ENCODE peak calls at places on chromosome 2, in nine cellular contexts. P is HCT116; Q is hepatocyte; S is lower lobe of right lung; T is GM23338; M is CD8-positive, alpha-beta T cell; Y is spleen; F is psoas muscle; A is WERI-Rb-1. G is an unnamed sample. For H3K36me3, the result is how much of the 10 kb centered on the place peaks cover.

GRCh38 chr2:70029814-70030409 is 57.4 kb upstream of the PCBP1 start:
- DNase-seq in T (peak), F (peak), M (no peak), P (no peak), Y (no peak), S (peak), A (peak), Q (peak), G (no peak)

GRCh38 chr2:165804719-165805118 is 10.7 kb upstream of the GALNT3 start:
- DNase-seq in Y (no peak), A (no peak), M (no peak), F (no peak), T (no peak), P (no peak), Q (no peak), S (no peak), G (no peak)

GRCh38 chr2:40395169-40396023 is 56.5 kb downstream of the SLC8A1 start:
- DNase-seq in Q (no peak), T (no peak), Y (no peak), A (no peak), P (no peak), S (no peak), M (no peak), F (no peak), G (no peak)

GRCh38 chr2:18980104-18980777 is 378.2 kb downstream of the OSR1 start:
- DNase-seq in S (no peak), F (no peak), M (no peak), Q (no peak), A (no peak), Y (no peak), P (no peak), T (no peak), G (no peak)

GRCh38 chr2:6832995-6833604 is 32.6 kb downstream of the CMPK2 start:
- DNase-seq in P (no peak), Q (no peak), S (no peak), F (no peak), Y (no peak), M (no peak), T (no peak), A (no peak), G (no peak)

GRCh38 chr2:51324028-51324427 is 292.1 kb upstream of the NRXN1 start:
- DNase-seq in T (no peak), S (no peak), Q (no peak), M (no peak), A (no peak), F (no peak), Y (no peak), P (no peak), G (no peak)

GRCh38 chr2:16296331-16297250 is 356.2 kb downstream of the MYCN start:
- DNase-seq in M (no peak), S (no peak), Y (no peak), P (no peak), T (no peak), A (no peak), F (no peak), Q (no peak), G (no peak)

GRCh38 chr2:234842753-234843152 is 109.1 kb upstream of the SH3BP4 start:
- DNase-seq in Y (no peak), P (no peak), S (no peak), F (no peak), T (no peak), M (no peak), Q (no peak), A (no peak), G (no peak)

GRCh38 chr2:101930019-101930418 is 61.7 kb upstream of the IL1R2 start:
- DNase-seq in M (no peak), T (no peak), Q (no peak), F (no peak), P (no peak), A (no peak), Y (no peak), S (no peak), G (no peak)

GRCh38 chr2:202377308-202377736 is 1.2 kb downstream of the BMPR2 start:
- DNase-seq in T (peak), Y (peak), S (peak), F (peak), M (no peak), A (peak), P (no peak), Q (peak), G (peak)

GRCh38 chr2:203649176-203649814 is 57.1 kb upstream of the CD28 start:
- DNase-seq in Q (no peak), S (no peak), P (no peak), A (no peak), M (no peak), Y (no peak), F (no peak), T (no peak), G (no peak)

GRCh38 chr2:95530734-95531133 is 46.2 kb upstream of the TRIM43B start:
- DNase-seq in F (no peak), T (no peak), Y (no peak), S (no peak), A (no peak), M (no peak), Q (no peak), P (no peak), G (no peak)

GRCh38 chr2:85540131-85540587 is 1.2 kb downstream of the MAT2A start:
- DNase-seq in Y (no peak), T (no peak), S (no peak), A (no peak), Q (no peak), P (no peak), M (no peak), F (no peak), G (no peak)

GRCh38 chr2:46644690-46645385 is 165.5 kb downstream of the TMEM247 start:
- DNase-seq in A (no peak), P (no peak), M (no peak), Q (no peak), Y (no peak), S (no peak), F (no peak), T (no peak), G (no peak)

GRCh38 chr2:84959494-84960156 is 11.3 kb upstream of the KCMF1 start:
- DNase-seq in F (no peak), T (peak), M (no peak), A (no peak), P (no peak), S (no peak), Q (no peak), Y (no peak), G (no peak)

GRCh38 chr2:110852541-110853263 is 120.3 kb downstream of the ACOXL start:
- DNase-seq in M (peak), Q (no peak), F (no peak), Y (no peak), P (no peak), T (no peak), S (no peak), A (no peak), G (no peak)

GRCh38 chr2:66929632-66930385 is 467.3 kb upstream of the ETAA1 start:
- DNase-seq in Y (peak), T (no peak), Q (peak), F (peak), P (no peak), M (no peak), S (peak), A (no peak), G (no peak)

GRCh38 chr2:54673501-54673998 is 49.9 kb upstream of the EML6 start:
- DNase-seq in Y (peak), Q (no peak), P (no peak), M (peak), S (peak), T (no peak), A (no peak), F (peak), G (peak)

GRCh38 chr2:20048488-20049443 is 2.7 kb downstream of the LAPTM4A start:
- DNase-seq in A (no peak), Y (no peak), P (no peak), T (no peak), Q (no peak), M (no peak), S (no peak), F (no peak), G (no peak)

GRCh38 chr2:174729797-174730529 is 34.3 kb downstream of the CHRNA1 start:
- DNase-seq in T (peak), M (peak), Q (peak), S (no peak), P (no peak), Y (no peak), F (peak), A (no peak), G (no peak)

GRCh38 chr2:50808694-50809093 is 223.2 kb downstream of the NRXN1 start:
- DNase-seq in M (no peak), T (no peak), F (no peak), S (no peak), P (no peak), A (no peak), Q (no peak), Y (no peak), G (no peak)

GRCh38 chr2:48347712-48348111 is 182.2 kb upstream of the STON1 start:
- DNase-seq in Y (no peak), A (no peak), S (no peak), M (no peak), F (no peak), P (no peak), T (no peak), Q (no peak), G (no peak)

GRCh38 chr2:2331905-2332280 is 818 bp upstream of the MYT1L start:
- DNase-seq in Y (no peak), F (no peak), T (peak), M (no peak), A (peak), P (no peak), Q (no peak), S (no peak), G (no peak)

GRCh38 chr2:189252991-189253680 is 73.6 kb upstream of the COL5A2 start:
- DNase-seq in F (no peak), Y (no peak), P (no peak), Q (no peak), S (no peak), M (no peak), A (no peak), T (no peak), G (no peak)

GRCh38 chr2:109258905-109259540 is 130.0 kb downstream of the SH3RF3 start:
- DNase-seq in M (no peak), Q (no peak), P (no peak), S (no peak), T (no peak), F (no peak), A (no peak), Y (peak), G (no peak)

GRCh38 chr2:33599175-33599942 is at the start of gene FAM98A:
- DNase-seq in Y (peak), P (peak), F (peak), T (peak), Q (peak), A (peak), S (peak), M (peak), G (peak)
- TF ChIP-seq CTCF in Y (peak), P (no peak), F (peak), T (peak), Q (no peak), A (peak), S (peak), M (no peak), G (no peak)

DNA sequence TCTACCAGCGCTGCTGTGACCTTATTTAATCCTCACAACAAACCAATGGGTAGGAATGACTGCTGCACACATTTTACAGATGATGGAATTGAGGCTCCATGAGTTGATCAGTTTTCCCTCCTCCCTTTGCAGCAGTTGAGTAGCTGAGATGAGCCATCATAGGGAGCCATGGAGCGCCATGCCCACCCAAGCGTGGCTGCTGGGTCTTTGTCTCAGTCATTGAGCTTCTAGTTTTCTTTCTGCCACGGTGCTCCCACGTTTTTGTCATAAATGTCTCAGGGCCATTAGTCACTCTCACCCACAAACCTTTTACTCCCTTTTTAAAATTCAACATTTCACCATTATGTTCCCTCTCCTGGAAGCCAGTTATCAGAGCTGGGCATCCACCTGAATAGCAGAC is 45.8 kb downstream of the TMEM17 start:
- DNase-seq in Y (no peak), Q (no peak), A (no peak), F (no peak), M (no peak), S (no peak), T (no peak), P (no peak), G (no peak)
- H3K36me3 ChIP-seq in Y (under half), Q (under half), A (under half), F (under half), M (under half), S (under half), T (under half), P (under half), G (under half)

GRCh38 chr2:160144278-160144990 is 55.6 kb downstream of the ITGB6 start:
- DNase-seq in S (no peak), T (no peak), F (no peak), P (no peak), M (no peak), A (no peak), Y (no peak), Q (no peak), G (no peak)

GRCh38 chr2:160140471-160140870 is 59.6 kb downstream of the ITGB6 start:
- DNase-seq in Q (no peak), S (no peak), Y (no peak), F (no peak), M (no peak), A (no peak), T (no peak), P (no peak), G (no peak)

GRCh38 chr2:160141419-160141818 is 58.7 kb downstream of the ITGB6 start:
- DNase-seq in F (no peak), T (no peak), P (no peak), A (no peak), Y (no peak), M (no peak), S (no peak), Q (no peak), G (no peak)

GRCh38 chr2:160141944-160142343 is 58.1 kb downstream of the ITGB6 start:
- DNase-seq in S (no peak), P (no peak), T (no peak), Y (no peak), Q (no peak), A (no peak), F (no peak), M (no peak), G (no peak)

DNA sequence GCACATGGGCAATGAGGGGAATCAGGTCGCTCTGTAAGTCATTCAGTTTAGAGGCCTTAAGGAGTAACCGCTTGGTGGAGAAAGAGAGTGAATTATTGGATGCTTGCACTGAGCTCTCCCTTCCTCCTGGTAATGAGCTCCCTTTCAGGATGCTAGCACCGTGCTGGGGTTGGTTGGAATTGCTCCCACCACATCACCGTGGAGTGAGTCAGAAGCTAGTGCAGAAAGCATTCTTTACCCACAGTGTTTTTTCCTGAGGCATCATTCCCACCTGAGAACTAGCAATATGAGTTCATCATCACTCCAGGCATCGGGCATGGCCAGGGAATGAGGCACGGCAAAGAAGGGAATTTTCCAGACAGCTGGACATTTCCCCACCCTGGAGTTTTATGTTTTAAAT is 57.6 kb downstream of the ITGB6 start:
- DNase-seq in S (no peak), Q (no peak), A (no peak), Y (no peak), P (no peak), F (no peak), T (no peak), M (no peak), G (no peak)
- TF ChIP-seq CTCF in S (no peak), Q (no peak), A (no peak), Y (no peak), P (no peak), F (no peak), T (no peak), M (no peak), G (no peak)

GRCh38 chr2:32379352-32379751 is 22.5 kb downstream of the BIRC6 start:
- DNase-seq in T (no peak), M (no peak), Q (no peak), F (no peak), S (no peak), Y (no peak), A (no peak), P (no peak), G (no peak)

GRCh38 chr2:32384529-32384928 is 27.7 kb downstream of the BIRC6 start:
- DNase-seq in M (no peak), P (no peak), A (no peak), Y (no peak), S (no peak), F (no peak), T (no peak), Q (no peak), G (no peak)

GRCh38 chr2:32377928-32378327 is 21.1 kb downstream of the BIRC6 start:
- DNase-seq in F (no peak), P (no peak), T (no peak), Q (no peak), S (no peak), Y (no peak), A (no peak), M (no peak), G (no peak)

DNA sequence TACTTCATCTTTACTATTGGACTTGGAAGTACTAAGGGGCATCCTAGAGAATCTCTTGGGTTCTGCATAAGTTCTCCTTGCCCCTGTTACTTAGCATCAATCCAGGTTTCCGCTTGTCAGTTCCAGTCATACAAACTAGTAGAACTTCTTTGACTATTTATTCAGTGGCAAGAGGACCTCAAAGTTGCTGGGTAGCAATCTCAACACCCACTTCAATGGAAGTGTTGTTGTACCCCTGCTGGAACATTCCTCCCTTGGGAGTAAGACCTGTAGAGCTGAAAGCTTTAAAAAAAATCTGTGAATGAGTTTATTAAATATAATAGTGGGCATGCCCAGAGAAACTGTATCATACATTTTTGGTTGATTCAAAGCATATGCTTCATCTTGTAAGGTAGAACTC is 27.0 kb downstream of the BIRC6 start:
- DNase-seq in Y (no peak), Q (no peak), T (no peak), S (no peak), A (no peak), F (no peak), M (no peak), P (no peak), G (no peak)
- H3K36me3 ChIP-seq in Y (under half), Q (under half), T (under half), S (under half), A (half or more), F (half or more), M (under half), P (under half), G (under half)

GRCh38 chr2:146003337-146003736 is 1483.4 kb upstream of the ZEB2 start:
- DNase-seq in T (no peak), P (no peak), A (no peak), Y (no peak), Q (no peak), S (no peak), M (no peak), F (no peak), G (no peak)

DNA sequence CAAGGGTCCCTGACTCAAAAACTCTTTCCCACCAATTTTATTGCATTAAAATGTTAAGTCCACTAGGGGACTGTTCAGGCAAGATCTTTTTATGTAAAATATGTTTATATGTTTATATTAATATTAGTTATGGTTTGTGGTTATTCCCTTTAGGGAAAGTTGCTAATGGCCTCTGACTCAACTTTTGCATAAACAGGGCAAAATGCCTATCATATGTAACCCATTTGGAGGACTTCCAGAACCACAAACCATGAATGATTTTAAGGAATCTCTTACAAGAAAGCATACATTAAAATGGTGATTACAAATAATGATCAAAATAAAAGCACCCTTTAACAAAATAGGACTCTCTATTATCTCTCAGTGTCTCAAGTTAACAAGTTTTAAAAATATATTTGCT is 1484.6 kb upstream of the ZEB2 start:
- DNase-seq in P (no peak), M (no peak), T (no peak), F (no peak), Y (no peak), A (no peak), S (no peak), Q (no peak), G (no peak)
- TF ChIP-seq CTCF in P (no peak), M (no peak), T (no peak), F (no peak), Y (no peak), A (no peak), S (no peak), Q (no peak), G (no peak)

GRCh38 chr2:33024758-33025157 is 78.0 kb downstream of the LTBP1 start:
- DNase-seq in Q (no peak), Y (no peak), S (no peak), F (no peak), M (no peak), T (no peak), P (no peak), A (no peak), G (no peak)

GRCh38 chr2:33032245-33032644 is 85.5 kb downstream of the LTBP1 start:
- DNase-seq in A (no peak), Y (no peak), F (no peak), S (no peak), T (no peak), P (no peak), M (no peak), Q (no peak), G (no peak)

GRCh38 chr2:33030326-33030725 is 83.6 kb downstream of the LTBP1 start:
- DNase-seq in S (no peak), P (no peak), A (no peak), Q (no peak), Y (no peak), M (no peak), F (no peak), T (no peak), G (no peak)

GRCh38 chr2:33033524-33034150 is 86.9 kb downstream of the LTBP1 start:
- DNase-seq in S (no peak), A (peak), Y (no peak), F (no peak), P (peak), T (peak), Q (peak), M (no peak), G (no peak)

DNA sequence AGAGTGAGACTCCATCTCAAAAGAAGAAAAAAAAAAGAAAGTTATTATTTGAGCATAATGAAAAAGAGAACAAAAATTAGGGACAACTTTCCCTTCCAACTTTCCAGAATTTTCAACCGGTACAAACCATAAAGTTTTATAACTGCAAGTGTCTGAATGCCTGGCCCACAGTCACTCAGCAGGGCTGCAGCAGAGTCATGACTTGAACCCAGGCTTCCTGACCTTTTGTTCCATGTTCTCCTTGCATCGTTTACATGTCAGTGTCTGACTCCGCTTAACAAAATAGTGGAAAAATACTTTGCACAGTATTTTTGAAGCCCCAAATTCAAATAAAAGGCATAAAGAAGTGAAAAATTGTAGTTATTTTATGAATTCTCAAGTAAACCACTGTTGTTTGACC is 82.7 kb downstream of the LTBP1 start:
- DNase-seq in A (no peak), F (no peak), M (no peak), P (no peak), Y (no peak), Q (no peak), T (no peak), S (no peak), G (no peak)
- H3K36me3 ChIP-seq in A (under half), F (under half), M (under half), P (under half), Y (under half), Q (under half), T (under half), S (under half), G (under half)

G was measured in right lobe of liver.